ENCODE peak calls at places on chromosomes 13 and 19, in seven cellular contexts. R, L, K, W, Z, Y and C are unnamed samples.

GRCh38 chr13:46143239-46143701 is 38.4 kb upstream of the CPB2 start:
- DNase-seq in R (no peak), Y (no peak), Z (no peak), L (no peak), W (no peak), K (no peak), C (no peak)

GRCh38 chr19:36963262-36963661 is 47.1 kb downstream of the ZNF568 start:
- DNase-seq in W (no peak), R (no peak), Y (no peak), Z (no peak), L (peak; percentile 60), K (no peak), C (no peak)

GRCh38 chr13:43072394-43072793 is 49.0 kb downstream of the DNAJC15 start:
- DNase-seq in R (no peak), W (peak; percentile 58), Z (peak; percentile 55), K (no peak), Y (peak; percentile 13), L (no peak), C (no peak)

GRCh38 chr13:75250526-75251183 is 231.3 kb downstream of the TBC1D4 start:
- DNase-seq in K (peak; percentile 38), L (no peak), Y (peak; percentile 36), W (peak; percentile 64), R (no peak), Z (peak; percentile 23), C (no peak)

GRCh38 chr13:24133396-24133795 is 27.1 kb upstream of the SPATA13 start:
- DNase-seq in W (no peak), R (no peak), Y (no peak), Z (no peak), K (no peak), L (no peak), C (no peak)

GRCh38 chr19:1935484-1936208 is 5.3 kb upstream of the CSNK1G2 start:
- DNase-seq in Z (peak; percentile 9), Y (no peak), W (peak; percentile 38), L (no peak), K (peak; percentile 53), R (no peak), C (no peak)

GRCh38 chr19:10815969-10816635 is 19.9 kb downstream of the TMED1 start:
- DNase-seq in W (peak; percentile 86), L (no peak), K (peak; percentile 81), Y (peak; percentile 42), Z (no peak), R (no peak), C (no peak)

GRCh38 chr13:22114630-22115311 is 443.9 kb downstream of the FGF9 start:
- DNase-seq in W (no peak), R (no peak), K (no peak), Y (no peak), Z (peak; percentile 97), L (no peak), C (no peak)

GRCh38 chr19:19105365-19106060 is 32.8 kb downstream of the TMEM161A start:
- DNase-seq in K (peak; percentile 68), Y (peak; percentile 38), L (no peak), R (peak; percentile 83), Z (peak; percentile 37), W (peak; percentile 88), C (peak; percentile 86)

GRCh38 chr13:94712812-94713555 is 639 bp upstream of the SOX21 start:
- DNase-seq in Z (peak; percentile 15), K (peak; percentile 47), W (peak; percentile 82), R (no peak), L (peak; percentile 59), Y (no peak), C (no peak)

GRCh38 chr19:10899171-10899653 is 27.9 kb downstream of the CARM1 start:
- DNase-seq in Z (peak; percentile 64), W (no peak), K (no peak), Y (no peak), R (no peak), L (peak; percentile 30), C (no peak)

GRCh38 chr13:29511980-29512379 is 83.5 kb downstream of the SLC7A1 start:
- DNase-seq in Z (no peak), Y (no peak), W (peak; percentile 36), K (no peak), R (no peak), L (no peak), C (no peak)

GRCh38 chr19:4391701-4392543 is 8.4 kb downstream of the SH3GL1 start:
- DNase-seq in R (no peak), Y (peak; percentile 47), Z (peak; percentile 68), K (peak; percentile 86), W (peak; percentile 90), L (no peak), C (no peak)

GRCh38 chr13:41767801-41768200 is 193.1 kb downstream of the VWA8 start:
- DNase-seq in R (no peak), W (peak; percentile 16), Z (peak; percentile 63), Y (no peak), K (no peak), L (no peak), C (no peak)

GRCh38 chr19:30227071-30227621 is 145.0 kb upstream of the ZNF536 start:
- DNase-seq in L (no peak), W (peak; percentile 30), K (peak; percentile 6), Z (no peak), R (no peak), Y (no peak), C (no peak)

GRCh38 chr19:16612631-16613030 is 15.4 kb downstream of the MED26 start:
- DNase-seq in W (no peak), Y (no peak), K (no peak), Z (no peak), L (no peak), R (no peak), C (no peak)

GRCh38 chr19:56393119-56394012 is at the start of gene ZNF582:
- DNase-seq in W (peak; percentile 99), Z (peak; percentile 92), L (peak; percentile 85), R (peak; percentile 98), Y (peak; percentile 95), K (peak; percentile 94), C (peak; percentile 94)

GRCh38 chr13:70622785-70623184 is 514.5 kb upstream of the KLHL1 start:
- DNase-seq in L (no peak), Y (no peak), W (no peak), Z (no peak), K (no peak), R (no peak), C (no peak)

GRCh38 chr13:47110141-47110540 is 213.3 kb upstream of the HTR2A start:
- DNase-seq in K (no peak), L (no peak), Z (no peak), R (no peak), Y (no peak), W (no peak), C (no peak)

GRCh38 chr19:1027953-1028902 is 1.8 kb downstream of the CNN2 start:
- DNase-seq in R (peak; percentile 91), Z (peak; percentile 78), W (peak; percentile 99), Y (peak; percentile 93), L (no peak), K (peak; percentile 92), C (peak; percentile 31)

GRCh38 chr19:46844067-46844489 is 6.6 kb downstream of the AP2S1 start:
- DNase-seq in Y (no peak), L (no peak), K (peak; percentile 57), W (no peak), R (no peak), Z (no peak), C (no peak)

GRCh38 chr13:110643768-110644421 is 28.6 kb downstream of the NAXD start:
- DNase-seq in Y (no peak), Z (no peak), W (no peak), L (no peak), K (no peak), R (no peak), C (no peak)

GRCh38 chr19:32396046-32396652 is 9.4 kb upstream of the DPY19L3 start:
- DNase-seq in L (no peak), W (peak; percentile 49), Z (peak; percentile 25), Y (no peak), K (no peak), R (no peak), C (no peak)

GRCh38 chr19:38045554-38046253 is 138.7 kb downstream of the SIPA1L3 start:
- DNase-seq in K (no peak), L (no peak), Y (no peak), R (no peak), Z (no peak), W (no peak), C (no peak)

GRCh38 chr13:25384747-25385270 is 13.0 kb downstream of the ATP8A2 start:
- DNase-seq in Y (no peak), W (no peak), Z (no peak), K (no peak), R (no peak), L (no peak), C (no peak)

GRCh38 chr13:38993381-38993780 is 2.8 kb upstream of the STOML3 start:
- DNase-seq in K (no peak), Y (no peak), R (no peak), Z (no peak), W (no peak), L (no peak), C (no peak)

GRCh38 chr19:49362926-49363264 is 679 bp upstream of the TEAD2 start:
- DNase-seq in L (no peak), K (peak; percentile 53), R (peak; percentile 84), Z (peak; percentile 3), Y (no peak), W (no peak), C (no peak)

GRCh38 chr13:113548171-113548641 is 36.3 kb upstream of the TFDP1 start:
- DNase-seq in K (no peak), Y (peak; percentile 12), Z (no peak), W (no peak), R (peak; percentile 78), L (peak; percentile 58), C (no peak)

GRCh38 chr13:76512676-76513277 is 373.4 kb downstream of the KCTD12 start:
- DNase-seq in Z (peak; percentile 13), K (peak; percentile 96), Y (peak; percentile 90), W (peak; percentile 94), L (peak; percentile 86), R (no peak), C (no peak)

GRCh38 chr19:19531951-19532805 is 3.5 kb downstream of the YJEFN3 start:
- DNase-seq in R (peak; percentile 97), Y (no peak), W (peak; percentile 88), Z (peak; percentile 9), K (peak; percentile 77), L (peak; percentile 30), C (peak; percentile 70)

GRCh38 chr13:94778585-94778984 is 66.2 kb upstream of the SOX21 start:
- DNase-seq in W (no peak), L (no peak), Z (no peak), K (no peak), Y (no peak), R (no peak), C (no peak)

GRCh38 chr19:28687296-28687695 is 525.7 kb downstream of the UQCRFS1 start:
- DNase-seq in Y (no peak), K (no peak), R (no peak), Z (no peak), W (no peak), L (no peak), C (no peak)

GRCh38 chr13:92717857-92718256 is 508.8 kb upstream of the GPC6 start:
- DNase-seq in R (no peak), W (no peak), Y (no peak), K (no peak), Z (no peak), L (no peak), C (no peak)

GRCh38 chr13:20174656-20175405 is 14.0 kb upstream of the GJA3 start:
- DNase-seq in L (no peak), Z (peak; percentile 94), K (peak; percentile 99), W (peak; percentile 98), Y (peak; percentile 72), R (peak; percentile 89), C (no peak)

GRCh38 chr19:19409235-19410030 is 4.0 kb downstream of the GATAD2A start:
- DNase-seq in W (no peak), R (no peak), L (no peak), Y (no peak), Z (no peak), K (no peak), C (no peak)

GRCh38 chr13:110980921-110981320 is 66.1 kb upstream of the ANKRD10 start:
- DNase-seq in W (no peak), Z (no peak), L (no peak), Y (no peak), R (no peak), K (no peak), C (no peak)